ENCODE peak calls at places on chromosomes 2 and 18, in ten cellular contexts. N, P, F, A, H, G, X, B, W and K are unnamed samples.

GRCh38 chr18:25832008-25832604 is 258.3 kb downstream of the SS18 start:
- DNase-seq in X (peak; percentile 58), N (no peak), F (peak; percentile 47), P (peak; percentile 37), B (no peak), W (peak; percentile 38), A (peak; percentile 82), G (peak; percentile 45), H (peak; percentile 52), K (peak; percentile 9)

GRCh38 chr18:44777429-44778192 is 96.9 kb downstream of the SETBP1 start:
- DNase-seq in W (no peak), G (no peak), H (peak; percentile 34), B (no peak), X (no peak), F (no peak), P (no peak), A (no peak), N (no peak), K (no peak)

GRCh38 chr2:63676135-63676534 is 87.4 kb downstream of the MDH1 start:
- DNase-seq in X (no peak), A (no peak), G (no peak), H (no peak), W (no peak), F (no peak), P (no peak), N (no peak), B (no peak), K (no peak)

GRCh38 chr2:95352291-95353054 is 50.0 kb upstream of the FAHD2A start:
- DNase-seq in H (no peak), F (no peak), X (no peak), G (no peak), B (no peak), A (peak; percentile 21), W (no peak), P (no peak), N (no peak), K (no peak)

GRCh38 chr2:150811259-150811912 is 323.9 kb upstream of the RND3 start:
- DNase-seq in N (no peak), X (no peak), A (no peak), G (no peak), H (no peak), B (no peak), F (peak; percentile 37), P (peak; percentile 63), W (peak; percentile 8), K (no peak)

GRCh38 chr2:5494212-5494611 is 198.0 kb upstream of the SOX11 start:
- DNase-seq in B (no peak), F (no peak), N (no peak), A (no peak), X (no peak), G (no peak), H (no peak), P (no peak), W (no peak), K (no peak)

GRCh38 chr2:119230630-119231185 is 7.1 kb downstream of the STEAP3 start:
- DNase-seq in H (peak; percentile 15), P (no peak), B (no peak), G (no peak), A (no peak), N (no peak), X (no peak), F (no peak), W (no peak), K (no peak)

GRCh38 chr2:175312137-175312536 is 130.6 kb upstream of the ATP5MC3 start:
- DNase-seq in A (no peak), G (no peak), F (no peak), W (no peak), N (no peak), B (no peak), X (no peak), P (no peak), H (no peak), K (no peak)

GRCh38 chr2:200199005-200199404 is 107.5 kb upstream of the SPATS2L start:
- DNase-seq in H (no peak), P (no peak), N (no peak), X (no peak), W (peak; percentile 18), B (no peak), G (no peak), A (no peak), F (no peak), K (no peak)

GRCh38 chr2:31413876-31414550 is 529 bp downstream of the XDH start:
- DNase-seq in H (peak; percentile 10), X (no peak), B (no peak), F (no peak), N (no peak), G (no peak), A (no peak), W (no peak), P (peak; percentile 46), K (no peak)

GRCh38 chr2:166494140-166494544 is at the start of gene SCN7A:
- DNase-seq in F (no peak), G (peak; percentile 6), B (peak; percentile 40), W (no peak), X (peak; percentile 79), H (no peak), N (no peak), P (peak; percentile 39), A (peak; percentile 86), K (no peak)

GRCh38 chr2:147829106-147829505 is 15.7 kb upstream of the ACVR2A start:
- DNase-seq in A (no peak), G (peak; percentile 16), X (no peak), P (peak; percentile 50), H (no peak), F (peak; percentile 54), B (no peak), N (no peak), W (no peak), K (no peak)

GRCh38 chr2:133561045-133561852 is 7.0 kb downstream of the NCKAP5 start:
- DNase-seq in P (peak; percentile 73), F (peak; percentile 41), W (no peak), B (peak; percentile 54), H (peak; percentile 27), G (no peak), A (no peak), X (no peak), N (no peak), K (no peak)

GRCh38 chr18:68177807-68178702 is 536.9 kb downstream of the TMX3 start:
- DNase-seq in N (no peak), B (peak; percentile 67), X (no peak), A (no peak), F (peak; percentile 96), G (peak; percentile 53), P (peak; percentile 55), W (no peak), H (peak; percentile 59), K (no peak)

GRCh38 chr2:240986787-240987411 is 11.5 kb upstream of the SNED1 start:
- DNase-seq in N (no peak), F (peak; percentile 47), X (peak; percentile 66), P (no peak), W (no peak), A (no peak), B (no peak), H (no peak), G (no peak), K (no peak)

GRCh38 chr2:15968280-15969178 is 28.2 kb downstream of the MYCN start:
- DNase-seq in P (no peak), X (no peak), A (no peak), W (no peak), G (no peak), N (no peak), B (no peak), F (no peak), H (no peak), K (no peak)

GRCh38 chr2:203909946-203910476 is 26.6 kb upstream of the ICOS start:
- DNase-seq in G (no peak), H (no peak), F (no peak), N (no peak), P (no peak), W (no peak), A (no peak), B (no peak), X (no peak), K (no peak)

GRCh38 chr18:63131106-63131943 is 188.2 kb downstream of the BCL2 start:
- DNase-seq in A (no peak), H (peak; percentile 52), P (peak; percentile 60), B (no peak), N (no peak), F (peak; percentile 24), W (peak; percentile 59), X (no peak), G (peak; percentile 56), K (no peak)

GRCh38 chr2:2519381-2519780 is 188.3 kb upstream of the MYT1L start:
- DNase-seq in N (no peak), F (no peak), X (no peak), P (no peak), H (no peak), B (no peak), G (no peak), W (no peak), A (no peak), K (no peak)

GRCh38 chr2:46521215-46521683 is 41.9 kb downstream of the TMEM247 start:
- DNase-seq in H (no peak), W (no peak), F (no peak), A (no peak), P (no peak), N (no peak), B (no peak), X (peak; percentile 65), G (no peak), K (no peak)

GRCh38 chr2:43210467-43211303 is 15.7 kb downstream of the ZFP36L2 start:
- DNase-seq in F (peak; percentile 75), P (peak; percentile 43), A (no peak), G (no peak), N (no peak), X (peak; percentile 82), W (peak; percentile 99), B (no peak), H (no peak), K (peak; percentile 85)

GRCh38 chr2:1866402-1867091 is 122.2 kb upstream of the PXDN start:
- DNase-seq in W (no peak), A (no peak), X (no peak), G (no peak), F (no peak), N (no peak), P (no peak), B (no peak), H (peak; percentile 41), K (no peak)

GRCh38 chr2:177799531-177799930 is 273.0 kb downstream of the PDE11A start:
- DNase-seq in G (no peak), N (no peak), X (no peak), F (no peak), B (peak; percentile 38), A (peak; percentile 49), H (peak; percentile 38), W (no peak), P (peak; percentile 50), K (peak; percentile 11)

GRCh38 chr18:2480536-2480935 is 90.8 kb downstream of the METTL4 start:
- DNase-seq in W (no peak), N (no peak), A (no peak), B (no peak), G (no peak), H (no peak), X (no peak), F (no peak), P (peak; percentile 50), K (no peak)

GRCh38 chr2:159078443-159078842 is 110.0 kb downstream of the TANC1 start:
- DNase-seq in X (no peak), W (no peak), G (no peak), P (no peak), A (no peak), H (no peak), N (no peak), B (no peak), F (no peak), K (no peak)